ENCODE peak calls at places on chromosome 2, in eight cellular contexts. R is nucleus accumbens, B is iPS DF 6.9, N is posterior cingulate gyrus, H is HEK293T, Y is transverse colon, V is endodermal cell, F is neural crest cell. S is an unnamed sample.
A peak's percentile ranks its signal among the peaks of the same experiment; 100 is the strongest.

GRCh38 chr2:9652898-9653479 is 22.2 kb upstream of the YWHAQ start:
- DNase-seq in N (no peak), B (no peak), F (no peak), R (no peak), H (no peak), Y (no peak), V (no peak), S (no peak)

GRCh38 chr2:67437132-67437531 is 40.0 kb downstream of the ETAA1 start:
- DNase-seq in R (no peak), N (no peak), Y (no peak), B (no peak), F (no peak), H (no peak), V (no peak), S (no peak)

GRCh38 chr2:241931084-241931975 is 61.8 kb downstream of the RTP5 start:
- DNase-seq in V (no peak), Y (no peak), R (no peak), H (no peak), F (no peak), B (no peak), N (peak; percentile 66), S (no peak)

GRCh38 chr2:67476808-67477790 is 80.0 kb downstream of the ETAA1 start:
- DNase-seq in H (peak; percentile 26), Y (peak; percentile 45), V (no peak), N (no peak), F (no peak), R (no peak), B (peak; percentile 13), S (no peak)

GRCh38 chr2:122651236-122651635 is 895.8 kb downstream of the TSN start:
- DNase-seq in R (no peak), H (no peak), B (no peak), F (no peak), V (no peak), Y (no peak), N (no peak), S (no peak)

GRCh38 chr2:45170976-45171514 is 161.8 kb upstream of the SIX2 start:
- DNase-seq in V (no peak), N (no peak), R (no peak), F (no peak), H (no peak), B (no peak), Y (no peak), S (no peak)

GRCh38 chr2:226659416-226659815 is 140.2 kb downstream of the IRS1 start:
- DNase-seq in B (no peak), R (no peak), F (no peak), V (no peak), N (no peak), Y (no peak), H (no peak), S (no peak)

GRCh38 chr2:61658841-61659780 is 121.0 kb upstream of the XPO1 start:
- DNase-seq in V (no peak), N (no peak), F (no peak), R (no peak), H (peak; percentile 55), Y (no peak), B (peak; percentile 45), S (peak; percentile 9)

GRCh38 chr2:226799211-226799975 is at the start of gene IRS1:
- DNase-seq in R (peak; percentile 75), H (peak; percentile 78), V (peak; percentile 91), N (peak; percentile 91), Y (peak; percentile 73), F (peak; percentile 60), B (no peak), S (peak; percentile 78)

GRCh38 chr2:12759248-12759647 is 42.5 kb downstream of the TRIB2 start:
- DNase-seq in F (no peak), H (no peak), V (peak; percentile 39), R (no peak), N (no peak), Y (no peak), B (no peak), S (no peak)

GRCh38 chr2:98739020-98739419 is 8.1 kb upstream of the MGAT4A start:
- DNase-seq in V (no peak), R (no peak), N (no peak), B (no peak), H (no peak), F (no peak), Y (no peak), S (no peak)

GRCh38 chr2:2222931-2223330 is 108.1 kb downstream of the MYT1L start:
- DNase-seq in B (no peak), F (no peak), H (no peak), N (no peak), R (no peak), Y (no peak), V (no peak), S (no peak)

GRCh38 chr2:85796549-85797262 is 42.9 kb downstream of the ATOH8 start:
- DNase-seq in B (no peak), Y (peak; percentile 6), F (peak; percentile 43), R (peak; percentile 85), N (peak; percentile 88), V (peak; percentile 45), H (no peak), S (no peak)

GRCh38 chr2:191677091-191677645 is 768 bp upstream of the NABP1 start:
- DNase-seq in Y (peak; percentile 30), N (no peak), R (peak; percentile 46), F (no peak), H (peak; percentile 54), B (no peak), V (no peak), S (no peak)

GRCh38 chr2:125086313-125087184 is 1061.5 kb downstream of the CNTNAP5 start:
- DNase-seq in Y (no peak), F (no peak), B (no peak), H (no peak), V (no peak), N (no peak), R (no peak), S (no peak)

GRCh38 chr2:204655101-204655500 is 109.8 kb downstream of the PARD3B start:
- DNase-seq in F (no peak), B (no peak), Y (no peak), V (no peak), H (no peak), N (no peak), R (no peak), S (no peak)

GRCh38 chr2:28325173-28325566 is 67.5 kb upstream of the FOSL2 start:
- DNase-seq in B (no peak), Y (no peak), H (no peak), V (peak; percentile 52), F (no peak), N (no peak), R (no peak), S (no peak)

GRCh38 chr2:233226511-233227031 is 24.9 kb upstream of the ATG16L1 start:
- DNase-seq in B (no peak), V (no peak), R (no peak), H (no peak), N (no peak), Y (no peak), F (no peak), S (no peak)

GRCh38 chr2:97935719-97936161 is 60.0 kb downstream of the TMEM131 start:
- DNase-seq in H (peak; percentile 17), B (no peak), R (peak; percentile 2), Y (no peak), N (no peak), V (peak; percentile 78), F (no peak), S (no peak)

GRCh38 chr2:66434679-66435548 is at the start of gene MEIS1:
- DNase-seq in V (peak; percentile 92), B (no peak), Y (peak; percentile 80), H (peak; percentile 76), N (peak; percentile 95), F (peak; percentile 67), R (peak; percentile 93), S (peak; percentile 78)

GRCh38 chr2:6943523-6943922 is 26.3 kb downstream of the RNF144A start:
- DNase-seq in N (no peak), H (no peak), F (no peak), B (no peak), V (peak; percentile 31), R (no peak), Y (no peak), S (no peak)

GRCh38 chr2:144877893-144878292 is 358.0 kb upstream of the ZEB2 start:
- DNase-seq in V (no peak), Y (no peak), B (no peak), H (no peak), N (no peak), R (no peak), F (no peak), S (no peak)

GRCh38 chr2:128808462-128809255 is 490.0 kb upstream of the HS6ST1 start:
- DNase-seq in Y (no peak), F (no peak), B (no peak), V (peak; percentile 31), H (no peak), N (no peak), R (peak; percentile 68), S (no peak)

GRCh38 chr2:217709496-217710217 is 293.1 kb downstream of the TNS1 start:
- DNase-seq in B (no peak), N (no peak), V (no peak), R (no peak), Y (no peak), F (no peak), H (no peak), S (no peak)

S was measured in H1.